ENCODE peak calls at places on chromosomes 5 and 9, in five cellular contexts. N, H, W, C and R are unnamed samples.
A peak's percentile ranks its signal among the peaks of the same experiment; 100 is the strongest.

GRCh38 chr5:131220566-131220965 is 43.3 kb upstream of the CDC42SE2 start:
- DNase-seq in N (no peak), H (no peak), W (no peak), C (no peak), R (no peak)

GRCh38 chr5:40829748-40830305 is 5.2 kb downstream of the RPL37 start:
- DNase-seq in N (no peak), H (no peak), W (no peak), C (no peak), R (no peak)

GRCh38 chr5:74370168-74370567 is 270.4 kb downstream of the ENC1 start:
- DNase-seq in N (no peak), H (no peak), W (no peak), C (no peak), R (no peak)

GRCh38 chr9:95349109-95350038 is 31.9 kb upstream of the FANCC start:
- DNase-seq in N (no peak), H (no peak), W (no peak), C (no peak), R (no peak)

GRCh38 chr9:100426194-100426531 is 780 bp upstream of the MSANTD3 start:
- DNase-seq in N (no peak), H (no peak), W (no peak), C (no peak), R (no peak)

GRCh38 chr9:34712140-34712539 is 2.2 kb upstream of the CCL21 start:
- DNase-seq in N (no peak), H (no peak), W (no peak), C (no peak), R (no peak)

GRCh38 chr9:84296146-84296843 is 44.3 kb downstream of the SLC28A3 start:
- DNase-seq in N (no peak), H (no peak), W (no peak), C (no peak), R (no peak)

GRCh38 chr5:2094616-2094995 is 211.9 kb upstream of the IRX4 start:
- DNase-seq in N (no peak), H (no peak), W (no peak), C (no peak), R (no peak)

GRCh38 chr9:105416840-105417239 is 31.0 kb upstream of the FSD1L start:
- DNase-seq in N (no peak), H (no peak), W (no peak), C (no peak), R (no peak)

GRCh38 chr9:73202992-73203391 is 51.3 kb downstream of the ANXA1 start:
- DNase-seq in N (no peak), H (no peak), W (no peak), C (no peak), R (no peak)

GRCh38 chr5:135191084-135191826 is 157.2 kb upstream of the PITX1 start:
- DNase-seq in N (peak; percentile 69), H (peak; percentile 34), W (peak; percentile 75), C (peak; percentile 89), R (peak; percentile 47)

GRCh38 chr9:135524130-135524861 is 3.1 kb downstream of the LCN1 start:
- DNase-seq in N (no peak), H (no peak), W (no peak), C (no peak), R (no peak)

GRCh38 chr9:136488247-136489214 is 5.7 kb upstream of the SEC16A start:
- DNase-seq in N (no peak), H (no peak), W (peak; percentile 79), C (peak; percentile 81), R (peak; percentile 39)

GRCh38 chr5:11383506-11384095 is 520.6 kb downstream of the CTNND2 start:
- DNase-seq in N (no peak), H (peak; percentile 78), W (no peak), C (no peak), R (peak; percentile 17)

GRCh38 chr9:111922324-111923013 is 25.9 kb downstream of the UGCG start:
- DNase-seq in N (peak; percentile 72), H (no peak), W (no peak), C (no peak), R (peak; percentile 5)

GRCh38 chr5:33675958-33676464 is 215.8 kb downstream of the ADAMTS12 start:
- DNase-seq in N (no peak), H (no peak), W (no peak), C (no peak), R (peak; percentile 2)

GRCh38 chr9:114037961-114038723 is 40.0 kb downstream of the AMBP start:
- DNase-seq in N (no peak), H (no peak), W (no peak), C (no peak), R (peak; percentile 29)

GRCh38 chr5:143140492-143141231 is 262.8 kb downstream of the NR3C1 start:
- DNase-seq in N (peak; percentile 93), H (no peak), W (no peak), C (peak; percentile 85), R (no peak)

GRCh38 chr5:153551537-153552079 is 61.1 kb downstream of the GRIA1 start:
- DNase-seq in N (no peak), H (no peak), W (no peak), C (no peak), R (no peak)

GRCh38 chr5:60843693-60844428 is at the start of gene ELOVL7:
- DNase-seq in N (peak; percentile 77), H (peak; percentile 7), W (peak; percentile 15), C (peak; percentile 95), R (peak; percentile 70)

GRCh38 chr9:81619353-81620008 is 69.9 kb downstream of the TLE1 start:
- DNase-seq in N (no peak), H (no peak), W (no peak), C (no peak), R (no peak)

GRCh38 chr5:143812085-143812705 is at the start of gene HMHB1:
- DNase-seq in N (no peak), H (peak; percentile 38), W (peak; percentile 12), C (no peak), R (no peak)

GRCh38 chr5:10577371-10578291 is 13.8 kb downstream of the ANKRD33B start:
- DNase-seq in N (no peak), H (no peak), W (peak; percentile 30), C (no peak), R (no peak)

GRCh38 chr5:158234323-158235158 is 375.6 kb upstream of the CLINT1 start:
- DNase-seq in N (no peak), H (no peak), W (no peak), C (no peak), R (no peak)

GRCh38 chr5:606526-607399 is 5.4 kb upstream of the CEP72 start:
- DNase-seq in N (no peak), H (no peak), W (no peak), C (no peak), R (no peak)

GRCh38 chr9:133162802-133163558 is 734 bp downstream of the GBGT1 start:
- DNase-seq in N (no peak), H (no peak), W (no peak), C (no peak), R (no peak)

GRCh38 chr5:40355842-40356241 is 323.9 kb upstream of the PTGER4 start:
- DNase-seq in N (no peak), H (no peak), W (no peak), C (no peak), R (no peak)

GRCh38 chr9:116544896-116545295 is 142.2 kb upstream of the TRIM32 start:
- DNase-seq in N (no peak), H (no peak), W (no peak), C (no peak), R (no peak)

GRCh38 chr5:36374275-36374862 is 72.7 kb upstream of the RANBP3L start:
- DNase-seq in N (no peak), H (no peak), W (no peak), C (peak; percentile 53), R (peak; percentile 12)

GRCh38 chr9:70406446-70406862 is 8.0 kb downstream of the KLF9 start:
- DNase-seq in N (no peak), H (no peak), W (no peak), C (no peak), R (peak; percentile 50)

GRCh38 chr5:78005021-78005785 is 229.1 kb upstream of the TBCA start:
- DNase-seq in N (peak; percentile 95), H (no peak), W (no peak), C (no peak), R (peak; percentile 69)

GRCh38 chr9:89675403-89675771 is 70.6 kb downstream of the GADD45G start:
- DNase-seq in N (no peak), H (no peak), W (peak; percentile 62), C (no peak), R (peak; percentile 29)

GRCh38 chr9:794386-794785 is 47.1 kb upstream of the DMRT1 start:
- DNase-seq in N (no peak), H (no peak), W (no peak), C (no peak), R (no peak)

GRCh38 chr9:127905788-127906191 is 6.4 kb upstream of the ST6GALNAC6 start:
- DNase-seq in N (no peak), H (no peak), W (no peak), C (no peak), R (peak; percentile 68)

GRCh38 chr9:92147854-92148184 is 32.6 kb upstream of the SPTLC1 start:
- DNase-seq in N (no peak), H (no peak), W (no peak), C (no peak), R (no peak)

GRCh38 chr5:148687427-148687826 is 33.1 kb upstream of the HTR4 start:
- DNase-seq in N (no peak), H (peak; percentile 2), W (no peak), C (peak; percentile 48), R (no peak)

GRCh38 chr9:109440797-109441287 is 57.3 kb downstream of the PTPN3 start:
- DNase-seq in N (peak; percentile 71), H (peak; percentile 46), W (no peak), C (peak; percentile 81), R (peak; percentile 71)

GRCh38 chr9:136054146-136054545 is 40.9 kb downstream of the NACC2 start:
- DNase-seq in N (no peak), H (no peak), W (no peak), C (no peak), R (no peak)

GRCh38 chr5:141665995-141666940 is 15.1 kb upstream of the FCHSD1 start:
- DNase-seq in N (no peak), H (no peak), W (no peak), C (no peak), R (no peak)